ENCODE peak calls at places on chromosomes 7 and 10, in five cellular contexts. V is left ventricle myocardium inferior, B is caudate nucleus, F is HCT116, J is PC-9. S is an unnamed sample.

GRCh38 chr7:105097619-105098018 is 83.6 kb downstream of the KMT2E start:
- DNase-seq in F (no peak), J (peak), V (no peak), B (no peak), S (no peak)

GRCh38 chr10:16116404-16117304 is 256.3 kb upstream of the MINDY3 start:
- DNase-seq in J (no peak), V (no peak), F (peak), B (no peak), S (no peak)

GRCh38 chr10:121115154-121115553 is 264.0 kb downstream of the WDR11 start:
- DNase-seq in F (no peak), J (no peak), V (no peak), B (no peak), S (no peak)

GRCh38 chr7:134932707-134933370 is 53.5 kb upstream of the AGBL3 start:
- DNase-seq in V (peak), F (no peak), B (no peak), J (no peak), S (no peak)

GRCh38 chr10:14235511-14235910 is 95.2 kb downstream of the FRMD4A start:
- DNase-seq in F (no peak), B (no peak), V (no peak), J (no peak), S (no peak)

GRCh38 chr10:60282771-60283353 is 106.8 kb downstream of the ANK3 start:
- DNase-seq in J (peak), B (no peak), V (no peak), F (no peak), S (no peak)

GRCh38 chr10:97572214-97572989 is at the start of gene ANKRD2:
- DNase-seq in F (peak), J (peak), V (peak), B (peak), S (peak)

GRCh38 chr7:134593530-134594392 is 44.9 kb downstream of the AKR1B15 start:
- DNase-seq in V (peak), B (peak), J (peak), F (no peak), S (peak)

GRCh38 chr10:43311794-43312193 is 44.9 kb upstream of the RASGEF1A start:
- DNase-seq in J (no peak), B (no peak), F (no peak), V (no peak), S (no peak)

GRCh38 chr7:36155811-36156361 is 2.8 kb downstream of the EEPD1 start:
- DNase-seq in V (peak), F (no peak), B (peak), J (no peak), S (no peak)

GRCh38 chr10:113711142-113711541 is 31.4 kb downstream of the CASP7 start:
- DNase-seq in V (no peak), F (no peak), B (no peak), J (no peak), S (no peak)

GRCh38 chr10:58674260-58674659 is 161.6 kb downstream of the BICC1 start:
- DNase-seq in F (no peak), J (no peak), B (no peak), V (no peak), S (no peak)

GRCh38 chr10:9792181-9792580 is 1225.5 kb upstream of the CELF2 start:
- DNase-seq in F (no peak), V (no peak), B (no peak), J (no peak), S (no peak)

GRCh38 chr7:105926131-105926530 is 36.9 kb upstream of the CDHR3 start:
- DNase-seq in B (no peak), F (no peak), V (no peak), J (no peak), S (no peak)

GRCh38 chr7:99120916-99121315 is 23.0 kb downstream of the SMURF1 start:
- DNase-seq in V (no peak), J (no peak), B (no peak), F (no peak), S (no peak)

GRCh38 chr10:115222039-115222438 is 128.9 kb downstream of the ATRNL1 start:
- DNase-seq in J (no peak), V (no peak), B (no peak), F (no peak), S (no peak)

GRCh38 chr10:89591796-89592271 is 53.2 kb downstream of the PANK1 start:
- DNase-seq in F (no peak), B (no peak), V (no peak), J (no peak), S (no peak)

GRCh38 chr7:835491-836401 is 3.5 kb downstream of the SUN1 start:
- DNase-seq in B (no peak), J (no peak), V (no peak), F (no peak), S (no peak)

GRCh38 chr7:1322240-1323110 is 89.8 kb downstream of the UNCX start:
- DNase-seq in B (no peak), V (no peak), J (no peak), F (no peak), S (no peak)

GRCh38 chr10:112898540-112899395 is 51.3 kb upstream of the TCF7L2 start:
- DNase-seq in J (no peak), F (peak), V (no peak), B (no peak), S (no peak)

GRCh38 chr7:21911341-21911875 is 34.3 kb downstream of the CDCA7L start:
- DNase-seq in J (no peak), F (no peak), B (no peak), V (no peak), S (no peak)

GRCh38 chr7:55481126-55481525 is 91.2 kb downstream of the VOPP1 start:
- DNase-seq in F (no peak), J (no peak), B (no peak), V (no peak), S (no peak)

GRCh38 chr7:157540020-157540419 is 203.2 kb downstream of the DNAJB6 start:
- DNase-seq in F (no peak), B (no peak), V (no peak), J (no peak), S (no peak)

GRCh38 chr10:114938818-114939193 is 811 bp downstream of the TRUB1 start:
- DNase-seq in V (no peak), B (no peak), F (no peak), J (no peak), S (no peak)

GRCh38 chr10:113087082-113088029 is 137.3 kb downstream of the TCF7L2 start:
- DNase-seq in F (peak), J (peak), V (no peak), B (no peak), S (no peak)

GRCh38 chr7:70693690-70694356 is 438.1 kb upstream of the GALNT17 start:
- DNase-seq in B (peak), V (peak), F (no peak), J (no peak), S (peak)

GRCh38 chr7:98293265-98293664 is 11.8 kb downstream of the BRI3 start:
- DNase-seq in V (no peak), F (no peak), J (no peak), B (no peak), S (no peak)

GRCh38 chr10:102644066-102644645 is at the start of gene TRIM8:
- DNase-seq in J (no peak), B (peak), V (peak), F (no peak), S (no peak)

GRCh38 chr10:3848005-3848767 is 63.2 kb upstream of the KLF6 start:
- DNase-seq in B (no peak), V (no peak), F (no peak), J (no peak), S (no peak)

GRCh38 chr10:62650411-62650810 is 154.1 kb upstream of the ADO start:
- DNase-seq in J (no peak), B (no peak), F (no peak), V (no peak), S (no peak)

GRCh38 chr10:99775850-99776249 is 6.6 kb upstream of the ABCC2 start:
- DNase-seq in B (no peak), V (no peak), F (peak), J (peak), S (no peak)

GRCh38 chr7:111477462-111478225 is 84.6 kb downstream of the IMMP2L start:
- DNase-seq in F (no peak), V (no peak), B (no peak), J (no peak), S (no peak)

GRCh38 chr10:54342058-54342457 is 459.0 kb downstream of the PCDH15 start:
- DNase-seq in J (no peak), B (no peak), F (no peak), V (no peak), S (no peak)

GRCh38 chr7:131203291-131203976 is 124.2 kb upstream of the MKLN1 start:
- DNase-seq in B (no peak), J (no peak), F (no peak), V (no peak), S (no peak)
- H3K27ac ChIP-seq in B (no peak), J (no peak), F (no peak), V (peak), S (no peak)

DNA sequence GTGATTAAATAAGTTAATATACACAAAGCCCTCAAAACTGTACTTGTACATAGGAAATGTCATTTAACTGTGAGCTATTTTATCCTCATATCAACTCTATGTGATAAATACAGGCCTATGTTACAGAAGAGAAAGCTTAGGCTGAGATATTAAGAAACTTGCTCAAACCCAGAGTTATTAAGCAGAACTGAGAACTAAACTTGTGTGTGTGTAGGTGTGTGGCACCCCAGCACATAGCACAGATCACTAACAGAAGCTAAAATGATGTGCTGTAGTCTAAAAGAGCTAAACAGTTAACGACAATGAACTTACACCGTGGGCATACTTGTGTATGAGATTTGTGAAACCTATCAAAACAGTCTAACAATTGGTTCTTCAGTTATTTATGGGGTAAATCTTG is 34.5 kb downstream of the MTPN start:
- DNase-seq in V (no peak), B (no peak), J (no peak), F (no peak), S (no peak)
- H3K27ac ChIP-seq in V (no peak), B (no peak), J (no peak), F (no peak), S (no peak)

GRCh38 chr10:70586348-70586930 is 16.1 kb downstream of the PRF1 start:
- DNase-seq in J (no peak), V (no peak), B (no peak), F (no peak), S (no peak)

GRCh38 chr10:70582793-70583700 is 19.5 kb downstream of the PRF1 start:
- DNase-seq in V (no peak), F (no peak), B (no peak), J (no peak), S (no peak)

GRCh38 chr10:70585555-70586243 is 16.8 kb downstream of the PRF1 start:
- DNase-seq in B (no peak), J (no peak), V (no peak), F (no peak), S (no peak)

GRCh38 chr10:70584941-70585544 is 17.5 kb downstream of the PRF1 start:
- DNase-seq in J (no peak), V (no peak), B (no peak), F (no peak), S (no peak)

GRCh38 chr10:70584366-70584765 is 18.2 kb downstream of the PRF1 start:
- DNase-seq in F (no peak), J (no peak), V (no peak), B (no peak), S (no peak)
- H3K27ac ChIP-seq in F (peak), J (no peak), V (no peak), B (no peak), S (no peak)

GRCh38 chr10:74839708-74840107 is 13.3 kb downstream of the KAT6B start:
- DNase-seq in J (no peak), V (no peak), F (no peak), B (no peak), S (no peak)

GRCh38 chr10:74835963-74836362 is 9.6 kb downstream of the KAT6B start:
- DNase-seq in B (no peak), J (no peak), F (no peak), V (no peak), S (no peak)

GRCh38 chr10:74841265-74841973 is 15.0 kb downstream of the KAT6B start:
- DNase-seq in J (no peak), V (peak), B (no peak), F (no peak), S (no peak)

GRCh38 chr10:74837750-74838149 is 11.3 kb downstream of the KAT6B start:
- DNase-seq in V (no peak), J (no peak), B (no peak), F (no peak), S (no peak)

DNA sequence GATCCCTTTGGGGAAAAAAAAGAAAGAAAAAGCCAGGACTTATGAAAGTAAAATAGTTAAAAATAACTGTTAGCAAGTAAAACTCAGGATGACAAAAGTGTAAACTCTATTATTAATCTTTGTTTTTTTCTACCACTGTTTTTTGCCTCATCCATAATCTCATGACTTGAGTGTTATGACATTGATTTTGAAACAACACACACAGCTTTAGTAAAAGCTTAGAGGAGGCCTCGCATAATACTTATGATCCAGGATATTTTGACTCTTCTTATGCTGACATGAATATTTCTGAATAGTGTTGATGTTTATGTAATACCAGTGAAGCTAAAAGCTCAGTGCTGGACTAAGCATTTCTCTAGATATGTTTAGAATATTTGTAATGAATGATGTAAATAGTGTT is 10.5 kb downstream of the KAT6B start:
- DNase-seq in B (no peak), J (no peak), F (no peak), V (no peak), S (no peak)
- H3K27ac ChIP-seq in B (peak), J (no peak), F (no peak), V (peak), S (peak)

GRCh38 chr7:137741443-137741842 is 105.3 kb downstream of the DGKI start:
- DNase-seq in V (no peak), B (no peak), F (no peak), J (no peak), S (no peak)
- H3K27ac ChIP-seq in V (no peak), B (no peak), F (no peak), J (no peak), S (no peak)

GRCh38 chr10:11898372-11899066 is 75.4 kb downstream of the PROSER2 start:
- DNase-seq in F (peak), B (no peak), J (peak), V (no peak), S (no peak)
- H3K27ac ChIP-seq in F (peak), B (no peak), J (peak), V (no peak), S (no peak)

GRCh38 chr7:18546576-18546975 is 51.0 kb downstream of the HDAC9 start:
- DNase-seq in B (no peak), F (no peak), V (no peak), J (no peak), S (no peak)
- H3K27ac ChIP-seq in B (no peak), F (no peak), V (no peak), J (no peak), S (no peak)

GRCh38 chr10:69407621-69408301 is 9.0 kb downstream of the TACR2 start:
- DNase-seq in F (no peak), V (no peak), J (no peak), B (no peak), S (no peak)
- H3K27ac ChIP-seq in F (no peak), V (peak), J (no peak), B (no peak), S (no peak)

DNA sequence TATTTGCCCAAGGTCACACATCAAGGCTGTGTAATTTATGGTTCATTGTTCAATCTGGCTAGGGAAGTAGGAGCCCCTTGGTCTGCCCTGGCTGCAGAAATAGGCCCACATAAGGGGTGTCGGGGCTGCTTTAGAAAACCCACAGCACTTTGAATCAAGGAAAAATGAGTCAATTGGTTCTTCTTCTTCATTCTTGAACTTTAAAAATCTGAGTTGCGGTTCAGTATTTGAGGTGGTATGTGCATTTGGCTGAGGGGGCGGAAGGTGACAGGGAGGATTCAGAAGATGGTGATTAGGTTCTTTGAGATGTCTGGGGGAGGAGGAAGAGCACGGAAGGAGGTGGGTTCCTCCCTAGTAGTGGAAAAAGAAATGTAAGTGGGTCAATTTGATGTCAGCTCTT is 253.8 kb downstream of the PTEN start:
- DNase-seq in J (no peak), F (no peak), B (peak), V (no peak), S (no peak)
- H3K27ac ChIP-seq in J (no peak), F (no peak), B (no peak), V (no peak), S (no peak)

DNA sequence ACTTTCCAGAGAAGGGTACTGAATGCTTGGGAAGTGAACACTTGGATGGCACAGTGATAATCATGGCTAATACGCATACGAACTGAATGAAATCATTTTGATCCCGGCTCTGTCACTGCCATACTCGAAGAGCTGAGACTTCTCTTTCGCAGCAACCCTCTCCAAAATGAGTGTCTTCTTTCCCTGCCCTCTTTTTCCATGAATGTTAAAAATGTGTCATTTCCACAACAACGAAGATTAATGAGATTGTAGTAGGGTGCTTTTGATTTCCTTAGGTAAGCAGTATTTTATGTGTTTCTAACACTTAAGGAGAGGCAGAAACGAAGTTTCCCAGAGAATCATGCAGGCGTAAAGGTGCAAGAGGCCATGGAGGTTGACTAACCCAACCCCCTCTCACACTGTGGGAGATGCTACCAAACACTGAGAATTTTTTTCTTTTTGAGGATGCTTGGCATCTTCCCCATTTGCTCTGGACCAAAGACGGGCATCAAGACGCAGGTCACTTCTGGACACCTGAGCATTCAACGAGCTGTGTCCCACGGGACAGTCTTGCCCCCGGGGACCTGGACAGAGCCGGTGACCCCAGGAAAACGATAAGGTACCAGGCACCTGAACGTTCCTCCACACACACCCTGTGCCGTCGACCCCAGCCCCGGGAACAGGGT is 823 bp downstream of the COPG2 start:
- DNase-seq in B (no peak), J (no peak), F (no peak), V (no peak), S (no peak)
- H3K27ac ChIP-seq in B (peak), J (no peak), F (peak), V (peak), S (peak)

S was measured in dorsolateral prefrontal cortex.